ENCODE peak calls at places on chromosomes 13 and 19, in six cellular contexts. One of them, this sample, is unnamed.

GRCh38 chr19:51123381-51124186 is 1.1 kb upstream of the SIGLEC9 start:
- DNase-seq in activated CD4-positive, alpha-beta T cell treated with anti-CD3 and anti-CD28 coated beads, Interleukin-2, amount 50 U/mL, for 4 hours: peak
- DNase-seq in stimulated activated CD4-positive, alpha-beta T cell treated with anti-CD3 and anti-CD28 coated beads, Interleukin-2, amount 100 ng/mL, for 24 hours: peak
- DNase-seq in non-pigmented ciliary epithelial cell: no peak
- DNase-seq in DMS 273 treated with DMSO at 0.1 percent for 48 hours: no peak
- DNase-seq in amygdala: no peak
- DNase-seq in this sample: no peak

GRCh38 chr13:21739771-21740170 is 68.9 kb downstream of the FGF9 start:
- DNase-seq in DMS 273 treated with DMSO at 0.1 percent for 48 hours: no peak
- DNase-seq in stimulated activated CD4-positive, alpha-beta T cell treated with anti-CD3 and anti-CD28 coated beads, Interleukin-2, amount 100 ng/mL, for 24 hours: no peak
- DNase-seq in non-pigmented ciliary epithelial cell: no peak
- DNase-seq in activated CD4-positive, alpha-beta T cell treated with anti-CD3 and anti-CD28 coated beads, Interleukin-2, amount 50 U/mL, for 4 hours: no peak
- DNase-seq in amygdala: no peak
- DNase-seq in this sample: no peak

GRCh38 chr13:36619535-36619934 is 54.3 kb upstream of the SERTM1 start:
- DNase-seq in non-pigmented ciliary epithelial cell: no peak
- DNase-seq in amygdala: no peak
- DNase-seq in stimulated activated CD4-positive, alpha-beta T cell treated with anti-CD3 and anti-CD28 coated beads, Interleukin-2, amount 100 ng/mL, for 24 hours: no peak
- DNase-seq in DMS 273 treated with DMSO at 0.1 percent for 48 hours: no peak
- DNase-seq in activated CD4-positive, alpha-beta T cell treated with anti-CD3 and anti-CD28 coated beads, Interleukin-2, amount 50 U/mL, for 4 hours: no peak
- DNase-seq in this sample: no peak

GRCh38 chr13:77981191-77981925 is 62.7 kb upstream of the EDNRB start:
- DNase-seq in activated CD4-positive, alpha-beta T cell treated with anti-CD3 and anti-CD28 coated beads, Interleukin-2, amount 50 U/mL, for 4 hours: no peak
- DNase-seq in DMS 273 treated with DMSO at 0.1 percent for 48 hours: no peak
- DNase-seq in non-pigmented ciliary epithelial cell: no peak
- DNase-seq in stimulated activated CD4-positive, alpha-beta T cell treated with anti-CD3 and anti-CD28 coated beads, Interleukin-2, amount 100 ng/mL, for 24 hours: no peak
- DNase-seq in amygdala: no peak
- DNase-seq in this sample: peak

GRCh38 chr13:46168341-46168740 is 13.6 kb downstream of the LCP1 start:
- DNase-seq in stimulated activated CD4-positive, alpha-beta T cell treated with anti-CD3 and anti-CD28 coated beads, Interleukin-2, amount 100 ng/mL, for 24 hours: peak
- DNase-seq in amygdala: no peak
- DNase-seq in activated CD4-positive, alpha-beta T cell treated with anti-CD3 and anti-CD28 coated beads, Interleukin-2, amount 50 U/mL, for 4 hours: peak
- DNase-seq in non-pigmented ciliary epithelial cell: no peak
- DNase-seq in DMS 273 treated with DMSO at 0.1 percent for 48 hours: no peak
- DNase-seq in this sample: no peak

GRCh38 chr13:27997904-27998522 is 9.5 kb upstream of the URAD start:
- DNase-seq in stimulated activated CD4-positive, alpha-beta T cell treated with anti-CD3 and anti-CD28 coated beads, Interleukin-2, amount 100 ng/mL, for 24 hours: peak
- DNase-seq in amygdala: no peak
- DNase-seq in non-pigmented ciliary epithelial cell: no peak
- DNase-seq in activated CD4-positive, alpha-beta T cell treated with anti-CD3 and anti-CD28 coated beads, Interleukin-2, amount 50 U/mL, for 4 hours: no peak
- DNase-seq in DMS 273 treated with DMSO at 0.1 percent for 48 hours: no peak
- DNase-seq in this sample: peak

GRCh38 chr19:47280183-47280797 is 5.6 kb downstream of the INAFM1 start:
- DNase-seq in non-pigmented ciliary epithelial cell: no peak
- DNase-seq in activated CD4-positive, alpha-beta T cell treated with anti-CD3 and anti-CD28 coated beads, Interleukin-2, amount 50 U/mL, for 4 hours: peak
- DNase-seq in amygdala: no peak
- DNase-seq in DMS 273 treated with DMSO at 0.1 percent for 48 hours: no peak
- DNase-seq in stimulated activated CD4-positive, alpha-beta T cell treated with anti-CD3 and anti-CD28 coated beads, Interleukin-2, amount 100 ng/mL, for 24 hours: peak
- DNase-seq in this sample: peak

GRCh38 chr13:21106089-21106488 is 44.7 kb upstream of the LATS2 start:
- DNase-seq in DMS 273 treated with DMSO at 0.1 percent for 48 hours: no peak
- DNase-seq in stimulated activated CD4-positive, alpha-beta T cell treated with anti-CD3 and anti-CD28 coated beads, Interleukin-2, amount 100 ng/mL, for 24 hours: no peak
- DNase-seq in non-pigmented ciliary epithelial cell: peak
- DNase-seq in activated CD4-positive, alpha-beta T cell treated with anti-CD3 and anti-CD28 coated beads, Interleukin-2, amount 50 U/mL, for 4 hours: no peak
- DNase-seq in amygdala: no peak
- DNase-seq in this sample: peak

GRCh38 chr19:15159251-15159650 is 41.5 kb downstream of the NOTCH3 start:
- DNase-seq in stimulated activated CD4-positive, alpha-beta T cell treated with anti-CD3 and anti-CD28 coated beads, Interleukin-2, amount 100 ng/mL, for 24 hours: no peak
- DNase-seq in non-pigmented ciliary epithelial cell: no peak
- DNase-seq in DMS 273 treated with DMSO at 0.1 percent for 48 hours: no peak
- DNase-seq in activated CD4-positive, alpha-beta T cell treated with anti-CD3 and anti-CD28 coated beads, Interleukin-2, amount 50 U/mL, for 4 hours: no peak
- DNase-seq in amygdala: no peak
- DNase-seq in this sample: no peak

GRCh38 chr19:40377876-40378385 is 12.1 kb downstream of the HIPK4 start:
- DNase-seq in stimulated activated CD4-positive, alpha-beta T cell treated with anti-CD3 and anti-CD28 coated beads, Interleukin-2, amount 100 ng/mL, for 24 hours: no peak
- DNase-seq in amygdala: no peak
- DNase-seq in activated CD4-positive, alpha-beta T cell treated with anti-CD3 and anti-CD28 coated beads, Interleukin-2, amount 50 U/mL, for 4 hours: no peak
- DNase-seq in DMS 273 treated with DMSO at 0.1 percent for 48 hours: no peak
- DNase-seq in non-pigmented ciliary epithelial cell: no peak
- DNase-seq in this sample: no peak

GRCh38 chr19:46791944-46792343 is 3.5 kb upstream of the SLC1A5 start:
- DNase-seq in DMS 273 treated with DMSO at 0.1 percent for 48 hours: no peak
- DNase-seq in non-pigmented ciliary epithelial cell: no peak
- DNase-seq in stimulated activated CD4-positive, alpha-beta T cell treated with anti-CD3 and anti-CD28 coated beads, Interleukin-2, amount 100 ng/mL, for 24 hours: no peak
- DNase-seq in amygdala: no peak
- DNase-seq in activated CD4-positive, alpha-beta T cell treated with anti-CD3 and anti-CD28 coated beads, Interleukin-2, amount 50 U/mL, for 4 hours: no peak
- DNase-seq in this sample: no peak

GRCh38 chr19:50794074-50794777 is 4.0 kb downstream of the ACP4 start:
- DNase-seq in amygdala: no peak
- DNase-seq in non-pigmented ciliary epithelial cell: no peak
- DNase-seq in stimulated activated CD4-positive, alpha-beta T cell treated with anti-CD3 and anti-CD28 coated beads, Interleukin-2, amount 100 ng/mL, for 24 hours: peak
- DNase-seq in activated CD4-positive, alpha-beta T cell treated with anti-CD3 and anti-CD28 coated beads, Interleukin-2, amount 50 U/mL, for 4 hours: no peak
- DNase-seq in DMS 273 treated with DMSO at 0.1 percent for 48 hours: peak
- DNase-seq in this sample: no peak

GRCh38 chr13:111852701-111853100 is 214.2 kb upstream of the SOX1 start:
- DNase-seq in amygdala: no peak
- DNase-seq in non-pigmented ciliary epithelial cell: no peak
- DNase-seq in DMS 273 treated with DMSO at 0.1 percent for 48 hours: no peak
- DNase-seq in activated CD4-positive, alpha-beta T cell treated with anti-CD3 and anti-CD28 coated beads, Interleukin-2, amount 50 U/mL, for 4 hours: no peak
- DNase-seq in stimulated activated CD4-positive, alpha-beta T cell treated with anti-CD3 and anti-CD28 coated beads, Interleukin-2, amount 100 ng/mL, for 24 hours: no peak
- DNase-seq in this sample: no peak

GRCh38 chr19:18611327-18612050 is 1.2 kb upstream of the TMEM59L start:
- DNase-seq in DMS 273 treated with DMSO at 0.1 percent for 48 hours: no peak
- DNase-seq in amygdala: no peak
- DNase-seq in non-pigmented ciliary epithelial cell: no peak
- DNase-seq in stimulated activated CD4-positive, alpha-beta T cell treated with anti-CD3 and anti-CD28 coated beads, Interleukin-2, amount 100 ng/mL, for 24 hours: no peak
- DNase-seq in activated CD4-positive, alpha-beta T cell treated with anti-CD3 and anti-CD28 coated beads, Interleukin-2, amount 50 U/mL, for 4 hours: peak
- DNase-seq in this sample: no peak

GRCh38 chr19:18961767-18962423 is 20.9 kb upstream of the HOMER3 start:
- DNase-seq in amygdala: no peak
- DNase-seq in stimulated activated CD4-positive, alpha-beta T cell treated with anti-CD3 and anti-CD28 coated beads, Interleukin-2, amount 100 ng/mL, for 24 hours: peak
- DNase-seq in non-pigmented ciliary epithelial cell: no peak
- DNase-seq in DMS 273 treated with DMSO at 0.1 percent for 48 hours: no peak
- DNase-seq in activated CD4-positive, alpha-beta T cell treated with anti-CD3 and anti-CD28 coated beads, Interleukin-2, amount 50 U/mL, for 4 hours: no peak
- DNase-seq in this sample: no peak

GRCh38 chr13:113763254-113763653 is 4.2 kb downstream of the TMEM255B start:
- DNase-seq in amygdala: no peak
- DNase-seq in activated CD4-positive, alpha-beta T cell treated with anti-CD3 and anti-CD28 coated beads, Interleukin-2, amount 50 U/mL, for 4 hours: no peak
- DNase-seq in stimulated activated CD4-positive, alpha-beta T cell treated with anti-CD3 and anti-CD28 coated beads, Interleukin-2, amount 100 ng/mL, for 24 hours: no peak
- DNase-seq in DMS 273 treated with DMSO at 0.1 percent for 48 hours: no peak
- DNase-seq in non-pigmented ciliary epithelial cell: no peak
- DNase-seq in this sample: no peak

GRCh38 chr19:47839913-47840312 is 18.2 kb downstream of the CRX start:
- DNase-seq in amygdala: no peak
- DNase-seq in DMS 273 treated with DMSO at 0.1 percent for 48 hours: no peak
- DNase-seq in non-pigmented ciliary epithelial cell: no peak
- DNase-seq in stimulated activated CD4-positive, alpha-beta T cell treated with anti-CD3 and anti-CD28 coated beads, Interleukin-2, amount 100 ng/mL, for 24 hours: no peak
- DNase-seq in activated CD4-positive, alpha-beta T cell treated with anti-CD3 and anti-CD28 coated beads, Interleukin-2, amount 50 U/mL, for 4 hours: no peak
- DNase-seq in this sample: no peak

GRCh38 chr13:23686948-23687347 is 116.7 kb downstream of the TNFRSF19 start:
- DNase-seq in stimulated activated CD4-positive, alpha-beta T cell treated with anti-CD3 and anti-CD28 coated beads, Interleukin-2, amount 100 ng/mL, for 24 hours: no peak
- DNase-seq in DMS 273 treated with DMSO at 0.1 percent for 48 hours: no peak
- DNase-seq in activated CD4-positive, alpha-beta T cell treated with anti-CD3 and anti-CD28 coated beads, Interleukin-2, amount 50 U/mL, for 4 hours: no peak
- DNase-seq in amygdala: no peak
- DNase-seq in non-pigmented ciliary epithelial cell: no peak
- DNase-seq in this sample: no peak

GRCh38 chr13:66618702-66619101 is 611.4 kb downstream of the PCDH9 start:
- DNase-seq in non-pigmented ciliary epithelial cell: peak
- DNase-seq in DMS 273 treated with DMSO at 0.1 percent for 48 hours: no peak
- DNase-seq in activated CD4-positive, alpha-beta T cell treated with anti-CD3 and anti-CD28 coated beads, Interleukin-2, amount 50 U/mL, for 4 hours: no peak
- DNase-seq in stimulated activated CD4-positive, alpha-beta T cell treated with anti-CD3 and anti-CD28 coated beads, Interleukin-2, amount 100 ng/mL, for 24 hours: no peak
- DNase-seq in amygdala: no peak
- DNase-seq in this sample: peak

GRCh38 chr13:99506632-99507031 is 5.4 kb downstream of the TM9SF2 start:
- DNase-seq in amygdala: no peak
- DNase-seq in non-pigmented ciliary epithelial cell: no peak
- DNase-seq in stimulated activated CD4-positive, alpha-beta T cell treated with anti-CD3 and anti-CD28 coated beads, Interleukin-2, amount 100 ng/mL, for 24 hours: no peak
- DNase-seq in DMS 273 treated with DMSO at 0.1 percent for 48 hours: no peak
- DNase-seq in activated CD4-positive, alpha-beta T cell treated with anti-CD3 and anti-CD28 coated beads, Interleukin-2, amount 50 U/mL, for 4 hours: no peak
- DNase-seq in this sample: no peak

GRCh38 chr13:112771877-112772538 is 82.2 kb downstream of the ATP11A start:
- DNase-seq in stimulated activated CD4-positive, alpha-beta T cell treated with anti-CD3 and anti-CD28 coated beads, Interleukin-2, amount 100 ng/mL, for 24 hours: no peak
- DNase-seq in DMS 273 treated with DMSO at 0.1 percent for 48 hours: no peak
- DNase-seq in non-pigmented ciliary epithelial cell: no peak
- DNase-seq in activated CD4-positive, alpha-beta T cell treated with anti-CD3 and anti-CD28 coated beads, Interleukin-2, amount 50 U/mL, for 4 hours: no peak
- DNase-seq in amygdala: no peak
- DNase-seq in this sample: no peak

GRCh38 chr13:103517066-103517767 is 451.0 kb upstream of the SLC10A2 start:
- DNase-seq in activated CD4-positive, alpha-beta T cell treated with anti-CD3 and anti-CD28 coated beads, Interleukin-2, amount 50 U/mL, for 4 hours: no peak
- DNase-seq in non-pigmented ciliary epithelial cell: no peak
- DNase-seq in DMS 273 treated with DMSO at 0.1 percent for 48 hours: no peak
- DNase-seq in amygdala: no peak
- DNase-seq in stimulated activated CD4-positive, alpha-beta T cell treated with anti-CD3 and anti-CD28 coated beads, Interleukin-2, amount 100 ng/mL, for 24 hours: no peak
- DNase-seq in this sample: no peak

GRCh38 chr19:45507864-45508680 is 793 bp downstream of the VASP start:
- DNase-seq in activated CD4-positive, alpha-beta T cell treated with anti-CD3 and anti-CD28 coated beads, Interleukin-2, amount 50 U/mL, for 4 hours: peak
- DNase-seq in stimulated activated CD4-positive, alpha-beta T cell treated with anti-CD3 and anti-CD28 coated beads, Interleukin-2, amount 100 ng/mL, for 24 hours: peak
- DNase-seq in amygdala: no peak
- DNase-seq in non-pigmented ciliary epithelial cell: no peak
- DNase-seq in DMS 273 treated with DMSO at 0.1 percent for 48 hours: no peak
- DNase-seq in this sample: peak

GRCh38 chr13:98214707-98215106 is 37.6 kb upstream of the RNF113B start:
- DNase-seq in stimulated activated CD4-positive, alpha-beta T cell treated with anti-CD3 and anti-CD28 coated beads, Interleukin-2, amount 100 ng/mL, for 24 hours: no peak
- DNase-seq in non-pigmented ciliary epithelial cell: no peak
- DNase-seq in amygdala: no peak
- DNase-seq in activated CD4-positive, alpha-beta T cell treated with anti-CD3 and anti-CD28 coated beads, Interleukin-2, amount 50 U/mL, for 4 hours: no peak
- DNase-seq in DMS 273 treated with DMSO at 0.1 percent for 48 hours: no peak
- DNase-seq in this sample: no peak

GRCh38 chr19:5397804-5398692 is 57.2 kb upstream of the ZNRF4 start:
- DNase-seq in activated CD4-positive, alpha-beta T cell treated with anti-CD3 and anti-CD28 coated beads, Interleukin-2, amount 50 U/mL, for 4 hours: no peak
- DNase-seq in stimulated activated CD4-positive, alpha-beta T cell treated with anti-CD3 and anti-CD28 coated beads, Interleukin-2, amount 100 ng/mL, for 24 hours: peak
- DNase-seq in amygdala: no peak
- DNase-seq in non-pigmented ciliary epithelial cell: no peak
- DNase-seq in DMS 273 treated with DMSO at 0.1 percent for 48 hours: peak
- DNase-seq in this sample: peak

GRCh38 chr19:20660473-20660872 is 898 bp downstream of the ZNF626 start:
- DNase-seq in DMS 273 treated with DMSO at 0.1 percent for 48 hours: no peak
- DNase-seq in stimulated activated CD4-positive, alpha-beta T cell treated with anti-CD3 and anti-CD28 coated beads, Interleukin-2, amount 100 ng/mL, for 24 hours: no peak
- DNase-seq in non-pigmented ciliary epithelial cell: no peak
- DNase-seq in amygdala: no peak
- DNase-seq in activated CD4-positive, alpha-beta T cell treated with anti-CD3 and anti-CD28 coated beads, Interleukin-2, amount 50 U/mL, for 4 hours: no peak
- DNase-seq in this sample: no peak

GRCh38 chr13:34459856-34460255 is 482.2 kb upstream of the NBEA start:
- DNase-seq in amygdala: no peak
- DNase-seq in stimulated activated CD4-positive, alpha-beta T cell treated with anti-CD3 and anti-CD28 coated beads, Interleukin-2, amount 100 ng/mL, for 24 hours: no peak
- DNase-seq in non-pigmented ciliary epithelial cell: no peak
- DNase-seq in DMS 273 treated with DMSO at 0.1 percent for 48 hours: no peak
- DNase-seq in activated CD4-positive, alpha-beta T cell treated with anti-CD3 and anti-CD28 coated beads, Interleukin-2, amount 50 U/mL, for 4 hours: no peak
- DNase-seq in this sample: peak

GRCh38 chr19:42831221-42832019 is 48.1 kb downstream of the PSG1 start:
- DNase-seq in activated CD4-positive, alpha-beta T cell treated with anti-CD3 and anti-CD28 coated beads, Interleukin-2, amount 50 U/mL, for 4 hours: no peak
- DNase-seq in DMS 273 treated with DMSO at 0.1 percent for 48 hours: no peak
- DNase-seq in non-pigmented ciliary epithelial cell: no peak
- DNase-seq in amygdala: no peak
- DNase-seq in stimulated activated CD4-positive, alpha-beta T cell treated with anti-CD3 and anti-CD28 coated beads, Interleukin-2, amount 100 ng/mL, for 24 hours: no peak
- DNase-seq in this sample: no peak

GRCh38 chr19:979318-979741 is 4.8 kb upstream of the WDR18 start:
- DNase-seq in activated CD4-positive, alpha-beta T cell treated with anti-CD3 and anti-CD28 coated beads, Interleukin-2, amount 50 U/mL, for 4 hours: no peak
- DNase-seq in non-pigmented ciliary epithelial cell: no peak
- DNase-seq in DMS 273 treated with DMSO at 0.1 percent for 48 hours: no peak
- DNase-seq in stimulated activated CD4-positive, alpha-beta T cell treated with anti-CD3 and anti-CD28 coated beads, Interleukin-2, amount 100 ng/mL, for 24 hours: no peak
- DNase-seq in amygdala: no peak
- DNase-seq in this sample: no peak

GRCh38 chr13:80737513-80737912 is 396.6 kb upstream of the SPRY2 start:
- DNase-seq in non-pigmented ciliary epithelial cell: no peak
- DNase-seq in amygdala: no peak
- DNase-seq in activated CD4-positive, alpha-beta T cell treated with anti-CD3 and anti-CD28 coated beads, Interleukin-2, amount 50 U/mL, for 4 hours: no peak
- DNase-seq in stimulated activated CD4-positive, alpha-beta T cell treated with anti-CD3 and anti-CD28 coated beads, Interleukin-2, amount 100 ng/mL, for 24 hours: no peak
- DNase-seq in DMS 273 treated with DMSO at 0.1 percent for 48 hours: no peak
- DNase-seq in this sample: no peak

This sample was measured in adipocyte.